ENCODE peak calls at places on chromosome 15, in four cellular contexts. C is left lung, S is ovary, U is mammary epithelial cell. B is an unnamed sample.

GRCh38 chr15:68299436-68299835 is 21.9 kb downstream of the FEM1B start:
- DNase-seq in C (no peak), S (no peak), U (no peak), B (no peak)

GRCh38 chr15:99340347-99340746 is 89.1 kb downstream of the LRRC28 start:
- DNase-seq in C (no peak), S (no peak), U (no peak), B (no peak)

GRCh38 chr15:89647191-89647851 is 7.9 kb downstream of the KIF7 start:
- DNase-seq in C (peak; percentile 59), S (peak; percentile 84), U (peak; percentile 23), B (peak; percentile 53)

GRCh38 chr15:22887157-22887951 is 48.9 kb downstream of the NIPA2 start:
- DNase-seq in C (no peak), S (no peak), U (no peak), B (no peak)

GRCh38 chr15:35078221-35078915 is 6.7 kb downstream of the NANOGP8 start:
- DNase-seq in C (no peak), S (no peak), U (peak; percentile 16), B (no peak)

GRCh38 chr15:83170474-83171165 is 37.0 kb downstream of the HDGFL3 start:
- DNase-seq in C (no peak), S (no peak), U (peak; percentile 34), B (no peak)

GRCh38 chr15:65981837-65982696 is 112.8 kb downstream of the RAB11A start:
- DNase-seq in C (peak; percentile 56), S (no peak), U (peak; percentile 32), B (peak; percentile 70)

GRCh38 chr15:50943623-50944022 is 35.1 kb downstream of the AP4E1 start:
- DNase-seq in C (no peak), S (no peak), U (peak; percentile 40), B (no peak)

GRCh38 chr15:71375934-71376333 is 260.7 kb downstream of the THSD4 start:
- DNase-seq in C (no peak), S (no peak), U (peak; percentile 51), B (no peak)

GRCh38 chr15:34239151-34239761 is 14.4 kb downstream of the EMC4 start:
- DNase-seq in C (no peak), S (no peak), U (peak; percentile 97), B (no peak)

GRCh38 chr15:73598540-73599195 is 34.5 kb downstream of the NPTN start:
- DNase-seq in C (no peak), S (no peak), U (no peak), B (no peak)

GRCh38 chr15:58330836-58331561 is 100.8 kb upstream of the LIPC start:
- DNase-seq in C (no peak), S (no peak), U (no peak), B (no peak)

GRCh38 chr15:32888221-32888761 is 170.5 kb downstream of the GREM1 start:
- DNase-seq in C (no peak), S (no peak), U (no peak), B (no peak)

GRCh38 chr15:51739056-51739455 is 1.6 kb upstream of the LYSMD2 start:
- DNase-seq in C (no peak), S (no peak), U (peak; percentile 88), B (no peak)

GRCh38 chr15:48748535-48748934 is 62.3 kb downstream of the CEP152 start:
- DNase-seq in C (no peak), S (no peak), U (peak; percentile 16), B (no peak)

GRCh38 chr15:68528891-68529290 is 49.9 kb upstream of the CORO2B start:
- DNase-seq in C (no peak), S (no peak), U (peak; percentile 67), B (no peak)

GRCh38 chr15:89794627-89795241 is 18.6 kb downstream of the MESP2 start:
- DNase-seq in C (no peak), S (no peak), U (no peak), B (no peak)

GRCh38 chr15:65409284-65409631 is 13.5 kb downstream of the IGDCC4 start:
- DNase-seq in C (no peak), S (no peak), U (peak; percentile 75), B (peak; percentile 52)

GRCh38 chr15:63294354-63294753 is 16.9 kb downstream of the APH1B start:
- DNase-seq in C (peak; percentile 41), S (no peak), U (no peak), B (no peak)

GRCh38 chr15:38041576-38041975 is 107.1 kb downstream of the TMCO5A start:
- DNase-seq in C (no peak), S (no peak), U (peak; percentile 79), B (no peak)

GRCh38 chr15:90872481-90873184 is 4.2 kb downstream of the FURIN start:
- DNase-seq in C (no peak), S (peak; percentile 32), U (peak; percentile 86), B (no peak)

GRCh38 chr15:69391046-69391757 is 22.9 kb upstream of the KIF23 start:
- DNase-seq in C (no peak), S (no peak), U (peak; percentile 46), B (no peak)

GRCh38 chr15:54556231-54556630 is 578.0 kb downstream of the UNC13C start:
- DNase-seq in C (no peak), S (no peak), U (no peak), B (no peak)

GRCh38 chr15:78425643-78426042 is 12.4 kb upstream of the IREB2 start:
- DNase-seq in C (no peak), S (no peak), U (no peak), B (no peak)

GRCh38 chr15:28098766-28099554 is at the start of gene OCA2:
- DNase-seq in C (peak; percentile 55), S (peak; percentile 71), U (no peak), B (no peak)

GRCh38 chr15:63073497-63074172 is 31.1 kb downstream of the TPM1 start:
- DNase-seq in C (no peak), S (no peak), U (no peak), B (no peak)

GRCh38 chr15:93046120-93046519 is 42.9 kb downstream of the RGMA start:
- DNase-seq in C (no peak), S (no peak), U (no peak), B (no peak)
- TF ChIP-seq CTCF in C (no peak), S (no peak), U (no peak), B (no peak)

GRCh38 chr15:41952003-41952563 is 20.3 kb downstream of the EHD4 start:
- DNase-seq in C (no peak), S (no peak), U (no peak), B (no peak)
- H3K36me3 ChIP-seq in C (no peaks in the 10 kb centered on the region), S (no peaks in the 10 kb centered on the region), U (peaks cover 27% of the 10 kb centered on the region), B (peaks cover 29% of the 10 kb centered on the region)

GRCh38 chr15:93028632-93029612 is 60.1 kb downstream of the RGMA start:
- DNase-seq in C (peak; percentile 88), S (peak; percentile 83), U (peak; percentile 90), B (no peak)
- H3K4me3 ChIP-seq in C (no peak overlapping the region), S (no peak overlapping the region), U (no peak overlapping the region), B (no peak overlapping the region)

DNA sequence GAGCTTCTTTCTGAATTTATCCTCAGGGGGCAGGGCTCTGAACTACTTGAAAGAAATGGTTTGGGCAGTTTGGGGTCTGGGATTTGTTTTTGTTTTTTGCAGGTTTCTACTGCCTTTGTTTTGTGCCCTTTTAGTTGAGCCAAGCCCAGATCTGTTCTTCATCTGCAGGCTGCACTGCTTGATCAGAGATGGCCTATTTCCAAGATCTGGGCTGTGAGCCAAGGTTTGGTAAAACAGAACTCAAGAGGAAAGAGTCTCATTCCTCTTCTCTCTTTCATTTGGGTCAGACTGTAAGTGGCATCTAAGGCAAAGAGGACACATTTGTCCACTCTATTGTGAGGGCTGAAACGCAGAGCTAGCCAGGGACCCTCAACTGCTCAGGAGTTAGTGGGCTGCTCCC is 104.3 kb upstream of the UBE3A start:
- DNase-seq in C (peak; percentile 46), S (peak; percentile 26), U (no peak), B (no peak)
- TF ChIP-seq CTCF in C (no peak), S (no peak), U (no peak), B (no peak)

DNA sequence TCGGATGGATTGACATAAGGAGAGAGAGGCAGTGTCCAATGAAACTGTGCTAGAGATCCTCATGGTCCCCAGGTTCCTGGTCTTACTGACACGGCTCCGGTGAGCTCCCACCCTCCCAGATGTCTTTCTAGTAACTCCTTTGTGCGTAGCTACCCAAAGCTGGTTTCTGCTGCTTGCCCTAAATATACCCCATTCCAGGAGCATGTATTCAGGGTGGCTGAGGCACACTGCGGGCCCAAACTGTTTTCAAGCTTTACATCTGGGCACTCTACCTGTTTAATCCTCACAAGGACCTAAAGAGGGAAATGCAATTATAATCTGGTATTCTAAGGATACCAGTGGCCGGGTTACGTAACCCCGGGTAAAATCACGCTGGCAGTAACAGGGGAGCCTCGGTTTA is 161.2 kb upstream of the NSMCE3 start:
- DNase-seq in C (no peak), S (no peak), U (no peak), B (no peak)
- H3K36me3 ChIP-seq in C (no peaks in the 10 kb centered on the region), S (no peaks in the 10 kb centered on the region), U (no peaks in the 10 kb centered on the region), B (no peaks in the 10 kb centered on the region)

DNA sequence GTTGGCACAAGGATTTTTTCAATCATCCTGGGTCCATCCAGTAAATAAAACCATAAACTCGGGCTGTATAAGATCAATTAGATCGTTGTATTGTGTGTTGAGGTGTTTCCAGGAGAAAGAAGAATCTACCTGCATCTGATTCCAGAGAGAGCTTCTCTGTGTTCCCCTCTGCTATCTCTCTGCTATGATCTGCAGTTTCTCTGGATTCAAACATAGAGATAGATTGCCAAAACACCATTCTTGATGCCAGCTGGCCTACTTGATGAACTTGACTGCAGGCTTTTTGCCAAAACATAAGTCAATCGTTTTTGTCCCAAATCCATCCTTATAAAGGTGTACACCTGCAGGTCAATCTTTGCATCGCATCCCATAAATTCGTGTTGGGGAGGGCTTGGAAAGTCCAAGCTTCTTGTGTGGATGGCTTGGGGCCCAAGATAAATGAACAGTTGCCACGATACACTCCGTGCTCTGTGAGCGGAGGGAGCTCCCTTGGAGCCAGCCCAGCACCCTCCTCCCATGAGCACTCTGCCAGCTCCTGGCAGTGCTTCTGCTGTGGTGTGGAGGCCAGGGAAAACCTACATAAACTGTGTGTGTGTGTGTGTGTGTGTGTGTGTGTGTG is 2.7 kb downstream of the CERS3 start:
- DNase-seq in C (no peak), S (peak; percentile 41), U (no peak), B (no peak)
- H3K4me3 ChIP-seq in C (no peak overlapping the region), S (no peak overlapping the region), U (no peak overlapping the region), B (no peak overlapping the region)

GRCh38 chr15:80787238-80787805 is 8.2 kb downstream of the CEMIP start:
- DNase-seq in C (no peak), S (no peak), U (no peak), B (no peak)
- TF ChIP-seq CTCF in C (no peak), S (no peak), U (no peak), B (no peak)

GRCh38 chr15:67170143-67170885 is 84.1 kb downstream of the AAGAB start:
- DNase-seq in C (no peak), S (peak; percentile 49), U (no peak), B (no peak)
- H3K36me3 ChIP-seq in C (no peaks in the 10 kb centered on the region), S (no peaks in the 10 kb centered on the region), U (peaks cover 11% of the 10 kb centered on the region), B (peaks cover 19% of the 10 kb centered on the region)

B was measured in GM06990.